ENCODE peak calls at places on chromosomes 11 and 22, in ten cellular contexts. Q is AG04450; H is heart left ventricle; L is CD8-positive, alpha-beta memory T cell; E is mesenchymal stem cell; C is astrocyte; G is IMR-90; B is iPS DF 6.9; N is neural progenitor cell; O is right lobe of liver. T is an unnamed sample.

GRCh38 chr22:30325724-30326703 is 727 bp downstream of the TBC1D10A start:
- DNase-seq in Q (no peak), H (peak; percentile 51), L (no peak), E (peak; percentile 47), C (no peak), G (no peak), B (no peak), N (peak; percentile 12), O (peak; percentile 66), T (no peak)

GRCh38 chr11:90438069-90438468 is 215.2 kb upstream of the CHORDC1 start:
- DNase-seq in Q (no peak), H (no peak), L (no peak), E (no peak), C (no peak), G (no peak), B (no peak), N (no peak), O (no peak), T (no peak)

GRCh38 chr11:123653997-123654565 is 343 bp downstream of the SCN3B start:
- DNase-seq in Q (peak; percentile 1), H (peak; percentile 59), L (no peak), E (peak; percentile 60), C (peak; percentile 49), G (peak; percentile 34), B (no peak), N (peak; percentile 74), O (no peak), T (no peak)

GRCh38 chr11:47918882-47919495 is 61.4 kb upstream of the PTPRJ start:
- DNase-seq in Q (no peak), H (no peak), L (no peak), E (peak; percentile 73), C (peak; percentile 50), G (peak; percentile 60), B (no peak), N (no peak), O (no peak), T (no peak)

GRCh38 chr11:75896843-75897419 is 81.9 kb downstream of the UVRAG start:
- DNase-seq in Q (peak; percentile 7), H (no peak), L (peak; percentile 26), E (peak; percentile 54), C (peak; percentile 17), G (peak; percentile 55), B (no peak), N (peak; percentile 37), O (no peak), T (no peak)

GRCh38 chr11:67267188-67268035 is 1.1 kb downstream of the GRK2 start:
- DNase-seq in Q (no peak), H (no peak), L (no peak), E (no peak), C (no peak), G (no peak), B (no peak), N (no peak), O (peak; percentile 78), T (no peak)

GRCh38 chr22:45179276-45180049 is 15.7 kb downstream of the NUP50 start:
- DNase-seq in Q (no peak), H (no peak), L (peak; percentile 37), E (no peak), C (no peak), G (no peak), B (no peak), N (no peak), O (no peak), T (no peak)

GRCh38 chr11:74185695-74186094 is 14.6 kb downstream of the PPME1 start:
- DNase-seq in Q (peak; percentile 16), H (no peak), L (no peak), E (peak; percentile 38), C (peak; percentile 60), G (peak; percentile 83), B (no peak), N (no peak), O (no peak), T (no peak)

GRCh38 chr22:42929838-42930155 is 72.7 kb upstream of the ARFGAP3 start:
- DNase-seq in Q (no peak), H (no peak), L (no peak), E (no peak), C (no peak), G (no peak), B (no peak), N (no peak), O (no peak), T (no peak)

GRCh38 chr22:48828688-48829087 is 999.0 kb downstream of the BRD1 start:
- DNase-seq in Q (no peak), H (no peak), L (no peak), E (no peak), C (no peak), G (no peak), B (no peak), N (no peak), O (peak; percentile 28), T (no peak)

GRCh38 chr11:24005202-24005876 is 491.5 kb upstream of the LUZP2 start:
- DNase-seq in Q (no peak), H (no peak), L (no peak), E (no peak), C (no peak), G (no peak), B (no peak), N (no peak), O (no peak), T (no peak)

GRCh38 chr11:121241300-121242176 is 51.0 kb upstream of the SC5D start:
- DNase-seq in Q (no peak), H (no peak), L (no peak), E (no peak), C (no peak), G (no peak), B (no peak), N (peak; percentile 42), O (no peak), T (no peak)

GRCh38 chr22:30591191-30591587 is 521 bp downstream of the PES1 start:
- DNase-seq in Q (no peak), H (no peak), L (no peak), E (peak; percentile 57), C (peak; percentile 51), G (peak; percentile 56), B (no peak), N (no peak), O (no peak), T (no peak)

GRCh38 chr11:2200536-2200935 is 28.9 kb upstream of the TH start:
- DNase-seq in Q (no peak), H (no peak), L (no peak), E (no peak), C (no peak), G (no peak), B (no peak), N (no peak), O (peak; percentile 38), T (no peak)

GRCh38 chr11:114193730-114194674 is 102.2 kb upstream of the NNMT start:
- DNase-seq in Q (no peak), H (no peak), L (no peak), E (no peak), C (no peak), G (no peak), B (no peak), N (no peak), O (no peak), T (no peak)

GRCh38 chr22:49825944-49826602 is 1.6 kb downstream of the BRD1 start:
- DNase-seq in Q (no peak), H (no peak), L (peak; percentile 69), E (peak; percentile 64), C (peak; percentile 38), G (peak; percentile 72), B (no peak), N (no peak), O (no peak), T (no peak)

GRCh38 chr11:61739966-61740365 is 12.5 kb upstream of the MYRF start:
- DNase-seq in Q (no peak), H (no peak), L (no peak), E (no peak), C (no peak), G (no peak), B (no peak), N (no peak), O (no peak), T (no peak)
- H3K27me3 ChIP-seq in Q (no peaks in the 10 kb centered on the region), H (no peaks in the 10 kb centered on the region), L (no peaks in the 10 kb centered on the region), E (no peaks in the 10 kb centered on the region), C (no peaks in the 10 kb centered on the region), G (no peaks in the 10 kb centered on the region), B (no peaks in the 10 kb centered on the region), N (no peaks in the 10 kb centered on the region), O (no peaks in the 10 kb centered on the region), T (no peaks in the 10 kb centered on the region)

DNA sequence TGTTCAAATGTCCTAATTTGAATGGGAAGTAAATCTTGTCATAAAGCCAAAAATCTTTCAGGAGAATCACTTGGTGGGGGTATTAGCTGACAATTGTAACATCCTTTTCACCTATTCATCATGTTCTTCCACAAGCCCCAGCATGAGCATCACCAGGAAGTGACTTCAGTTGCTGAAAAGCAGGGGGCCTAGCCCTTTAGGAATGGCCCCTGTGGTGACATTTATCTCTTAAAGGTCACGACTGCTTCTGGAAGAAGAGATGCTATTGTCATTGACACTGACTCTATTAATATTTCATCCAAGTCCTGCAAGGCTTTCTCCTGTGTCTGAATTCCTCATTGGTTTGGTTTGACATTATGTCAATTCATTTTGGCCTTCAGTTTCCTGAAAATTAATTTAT is 92.6 kb downstream of the OR5AK2 start:
- DNase-seq in Q (no peak), H (no peak), L (no peak), E (no peak), C (no peak), G (no peak), B (no peak), N (no peak), O (no peak), T (no peak)
- H3K4me3 ChIP-seq in Q (no peak overlapping the region), H (no peak overlapping the region), L (no peak overlapping the region), E (no peak overlapping the region), C (no peak overlapping the region), G (no peak overlapping the region), B (no peak overlapping the region), N (no peak overlapping the region), O (no peak overlapping the region), T (no peak overlapping the region)

DNA sequence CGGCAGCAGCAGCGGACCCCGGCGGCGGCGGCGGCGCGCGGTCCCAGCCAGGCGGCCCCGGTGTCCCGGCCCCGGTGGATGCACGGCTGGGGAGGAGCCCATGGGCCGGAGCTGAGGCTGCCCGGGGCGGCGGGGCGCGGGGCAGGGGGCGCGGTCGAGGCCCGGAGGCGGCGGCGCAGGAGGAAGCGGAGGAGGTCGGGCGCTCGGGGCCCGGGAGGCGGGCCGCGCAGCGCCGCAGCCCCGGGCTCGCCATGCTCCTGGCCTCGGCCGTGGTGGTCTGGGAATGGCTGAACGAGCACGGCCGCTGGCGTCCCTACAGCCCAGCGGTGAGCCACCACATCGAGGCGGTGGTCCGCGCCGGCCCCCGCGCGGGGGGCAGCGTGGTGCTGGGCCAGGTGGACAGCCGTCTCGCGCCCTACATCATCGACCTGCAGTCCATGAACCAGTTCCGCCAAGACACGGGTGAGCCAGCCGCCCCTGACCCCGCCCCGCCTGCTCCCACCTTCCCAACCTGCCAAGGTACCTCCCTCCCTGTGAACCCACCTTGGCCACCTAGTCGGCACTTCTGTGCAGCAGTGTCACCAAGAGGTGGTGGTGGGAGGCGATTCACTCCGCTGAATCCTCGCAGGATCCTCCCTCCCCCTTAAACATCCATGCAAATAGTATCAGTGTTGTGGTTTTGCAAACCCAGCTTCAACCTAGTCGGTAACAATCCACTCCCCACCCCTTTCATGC is 580 bp downstream of the DTX4 start:
- DNase-seq in Q (no peak), H (no peak), L (no peak), E (no peak), C (no peak), G (no peak), B (no peak), N (peak; percentile 51), O (peak; percentile 69), T (no peak)
- H3K27me3 ChIP-seq in Q (peaks cover 3% of the 10 kb centered on the region), H (peaks cover 3% of the 10 kb centered on the region), L (peaks cover 9% of the 10 kb centered on the region), E (peaks cover 10% of the 10 kb centered on the region), C (peaks cover 47% of the 10 kb centered on the region), G (peaks cover 3% of the 10 kb centered on the region), B (no peaks in the 10 kb centered on the region), N (no peaks in the 10 kb centered on the region), O (no peaks in the 10 kb centered on the region), T (no peaks in the 10 kb centered on the region)

GRCh38 chr11:61718613-61719302 is 33.7 kb upstream of the MYRF start:
- DNase-seq in Q (peak; percentile 38), H (peak; percentile 67), L (no peak), E (peak; percentile 82), C (peak; percentile 69), G (peak; percentile 74), B (no peak), N (peak; percentile 85), O (no peak), T (peak; percentile 15)
- H3K4me3 ChIP-seq in Q (peak overlapping the region; percentile 65), H (peak overlapping the region; percentile 50), L (no peak overlapping the region), E (peak overlapping the region; percentile 64), C (peak overlapping the region; percentile 59), G (peak overlapping the region; percentile 53), B (peak overlapping the region; percentile 36), N (peak overlapping the region; percentile 38), O (peak overlapping the region; percentile 9), T (peak overlapping the region; percentile 54)

T was measured in BJ.